ENCODE peak calls at places on chromosomes 4 and X, in six cellular contexts. One of them, this sample, is unnamed.
A peak's percentile ranks its signal among the peaks of the same experiment; 100 is the strongest.

GRCh38 chr4:114754616-114755015 is 156.0 kb downstream of the UGT8 start:
- DNase-seq in H1: no peak
- DNase-seq in GM12878: no peak
- DNase-seq in HepG2: no peak
- DNase-seq in GM12891: no peak
- DNase-seq in K562: no peak
- DNase-seq in this sample: no peak

GRCh38 chr4:38717604-38718003 is 53.6 kb downstream of the KLF3 start:
- DNase-seq in K562: no peak
- DNase-seq in HepG2: no peak
- DNase-seq in H1: no peak
- DNase-seq in GM12878: no peak
- DNase-seq in GM12891: no peak
- DNase-seq in this sample: no peak

GRCh38 chrX:13891367-13892146 is 74.7 kb upstream of the GPM6B start:
- DNase-seq in K562: no peak
- DNase-seq in GM12878: no peak
- DNase-seq in HepG2: no peak
- DNase-seq in GM12891: no peak
- DNase-seq in H1: no peak
- DNase-seq in this sample: no peak

GRCh38 chr4:130361616-130362015 is 1265.7 kb downstream of the C4orf33 start:
- DNase-seq in GM12878: no peak
- DNase-seq in K562: no peak
- DNase-seq in GM12891: no peak
- DNase-seq in HepG2: no peak
- DNase-seq in H1: no peak
- DNase-seq in this sample: no peak

GRCh38 chrX:10819973-10820372 is 199.6 kb upstream of the MID1 start:
- DNase-seq in GM12891: no peak
- DNase-seq in GM12878: no peak
- DNase-seq in H1: no peak
- DNase-seq in HepG2: no peak
- DNase-seq in K562: peak; percentile 69
- DNase-seq in this sample: no peak

GRCh38 chr4:53497446-53498069 is 93.7 kb downstream of the LNX1 start:
- DNase-seq in K562: no peak
- DNase-seq in H1: no peak
- DNase-seq in GM12878: no peak
- DNase-seq in GM12891: no peak
- DNase-seq in HepG2: peak; percentile 53
- DNase-seq in this sample: no peak

GRCh38 chrX:108270739-108271396 is 167.4 kb downstream of the COL4A6 start:
- DNase-seq in GM12891: no peak
- DNase-seq in H1: no peak
- DNase-seq in K562: no peak
- DNase-seq in GM12878: no peak
- DNase-seq in HepG2: no peak
- DNase-seq in this sample: no peak

GRCh38 chrX:152817082-152817744 is 13.3 kb downstream of the CETN2 start:
- DNase-seq in H1: no peak
- DNase-seq in K562: peak; percentile 69
- DNase-seq in GM12878: no peak
- DNase-seq in HepG2: no peak
- DNase-seq in GM12891: no peak
- DNase-seq in this sample: no peak

GRCh38 chr4:590313-590841 is 14.3 kb upstream of the TMEM271 start:
- DNase-seq in HepG2: no peak
- DNase-seq in GM12891: no peak
- DNase-seq in H1: no peak
- DNase-seq in K562: no peak
- DNase-seq in GM12878: no peak
- DNase-seq in this sample: no peak

GRCh38 chrX:38975368-38975767 is 174.1 kb downstream of the MID1IP1 start:
- DNase-seq in HepG2: no peak
- DNase-seq in K562: no peak
- DNase-seq in H1: no peak
- DNase-seq in GM12891: no peak
- DNase-seq in GM12878: no peak
- DNase-seq in this sample: no peak

GRCh38 chrX:41921492-41922124 is 1.7 kb downstream of the CASK start:
- DNase-seq in K562: no peak
- DNase-seq in GM12878: peak; percentile 45
- DNase-seq in GM12891: no peak
- DNase-seq in H1: no peak
- DNase-seq in HepG2: peak; percentile 37
- DNase-seq in this sample: no peak

GRCh38 chr4:64584981-64585557 is 175.8 kb upstream of the TECRL start:
- DNase-seq in K562: peak; percentile 34
- DNase-seq in GM12878: no peak
- DNase-seq in HepG2: peak; percentile 40
- DNase-seq in H1: no peak
- DNase-seq in GM12891: peak; percentile 1
- DNase-seq in this sample: no peak

GRCh38 chrX:44785652-44786051 is 58.2 kb upstream of the DUSP21 start:
- DNase-seq in GM12878: no peak
- DNase-seq in K562: no peak
- DNase-seq in HepG2: no peak
- DNase-seq in GM12891: no peak
- DNase-seq in H1: no peak
- DNase-seq in this sample: no peak

GRCh38 chrX:13223868-13224555 is 95.8 kb downstream of the ATXN3L start:
- DNase-seq in HepG2: peak; percentile 39
- DNase-seq in H1: no peak
- DNase-seq in GM12891: no peak
- DNase-seq in K562: no peak
- DNase-seq in GM12878: no peak
- DNase-seq in this sample: no peak

GRCh38 chrX:115138040-115138439 is 51.2 kb upstream of the RBMXL3 start:
- DNase-seq in HepG2: no peak
- DNase-seq in H1: no peak
- DNase-seq in GM12878: no peak
- DNase-seq in GM12891: no peak
- DNase-seq in K562: no peak
- DNase-seq in this sample: no peak

GRCh38 chr4:183362916-183363542 is 40.8 kb upstream of the CLDN24 start:
- DNase-seq in H1: no peak
- DNase-seq in HepG2: peak; percentile 14
- DNase-seq in GM12891: no peak
- DNase-seq in K562: peak; percentile 31
- DNase-seq in GM12878: no peak
- DNase-seq in this sample: no peak

GRCh38 chr4:23455482-23455881 is 434.4 kb downstream of the PPARGC1A start:
- DNase-seq in GM12891: no peak
- DNase-seq in GM12878: no peak
- DNase-seq in HepG2: peak; percentile 1
- DNase-seq in K562: no peak
- DNase-seq in H1: peak; percentile 13
- DNase-seq in this sample: no peak

GRCh38 chrX:136049608-136050007 is 64.4 kb downstream of the SLC9A6 start:
- DNase-seq in HepG2: no peak
- DNase-seq in K562: no peak
- DNase-seq in H1: no peak
- DNase-seq in GM12891: no peak
- DNase-seq in GM12878: no peak
- DNase-seq in this sample: no peak

GRCh38 chr4:91448668-91449330 is 855.0 kb upstream of the GRID2 start:
- DNase-seq in K562: no peak
- DNase-seq in GM12891: no peak
- DNase-seq in HepG2: no peak
- DNase-seq in GM12878: no peak
- DNase-seq in H1: no peak
- DNase-seq in this sample: no peak

GRCh38 chr4:112910109-112910736 is 139.2 kb upstream of the ANK2 start:
- DNase-seq in HepG2: no peak
- DNase-seq in GM12891: no peak
- DNase-seq in H1: no peak
- DNase-seq in GM12878: no peak
- DNase-seq in K562: no peak
- DNase-seq in this sample: no peak

GRCh38 chr4:54318904-54319303 is 89.8 kb downstream of the PDGFRA start:
- DNase-seq in GM12878: no peak
- DNase-seq in GM12891: peak; percentile 17
- DNase-seq in HepG2: peak; percentile 29
- DNase-seq in K562: peak; percentile 53
- DNase-seq in H1: peak; percentile 23
- DNase-seq in this sample: no peak

GRCh38 chrX:76643590-76643989 is 216.1 kb downstream of the MAGEE1 start:
- DNase-seq in K562: no peak
- DNase-seq in HepG2: no peak
- DNase-seq in GM12891: no peak
- DNase-seq in GM12878: no peak
- DNase-seq in H1: no peak
- DNase-seq in this sample: no peak

GRCh38 chr4:135949926-135950325 is 1582.4 kb downstream of the PCDH18 start:
- DNase-seq in H1: no peak
- DNase-seq in K562: no peak
- DNase-seq in GM12878: no peak
- DNase-seq in HepG2: no peak
- DNase-seq in GM12891: no peak
- DNase-seq in this sample: no peak

GRCh38 chrX:47217121-47217851 is 1.2 kb upstream of the CDK16 start:
- DNase-seq in K562: no peak
- DNase-seq in GM12878: no peak
- DNase-seq in H1: no peak
- DNase-seq in GM12891: no peak
- DNase-seq in HepG2: peak; percentile 44
- DNase-seq in this sample: no peak
- TF ChIP-seq TAF1 in K562: peak; percentile 9
- TF ChIP-seq TAF1 in GM12878: no peak
- TF ChIP-seq TAF1 in H1: no peak
- TF ChIP-seq TAF1 in GM12891: no peak
- TF ChIP-seq TAF1 in HepG2: no peak
- TF ChIP-seq TAF1 in this sample: no peak

GRCh38 chr4:152935138-152935537 is 985 bp upstream of the FHDC1 start:
- DNase-seq in HepG2: no peak
- DNase-seq in K562: peak; percentile 63
- DNase-seq in GM12878: no peak
- DNase-seq in GM12891: peak; percentile 25
- DNase-seq in H1: no peak
- DNase-seq in this sample: peak; percentile 22

GRCh38 chr4:152937535-152938236 is 1.6 kb downstream of the FHDC1 start:
- DNase-seq in H1: no peak
- DNase-seq in GM12891: peak; percentile 34
- DNase-seq in K562: peak; percentile 75
- DNase-seq in GM12878: no peak
- DNase-seq in HepG2: no peak
- DNase-seq in this sample: peak; percentile 46

GRCh38 chr4:152935661-152936445 is at the start of gene FHDC1:
- DNase-seq in H1: no peak
- DNase-seq in HepG2: no peak
- DNase-seq in GM12891: peak; percentile 44
- DNase-seq in GM12878: no peak
- DNase-seq in K562: peak; percentile 80
- DNase-seq in this sample: peak; percentile 32

GRCh38 chr4:152937280-152937534 is 1.1 kb downstream of the FHDC1 start:
- DNase-seq in H1: no peak
- DNase-seq in GM12891: no peak
- DNase-seq in GM12878: no peak
- DNase-seq in K562: no peak
- DNase-seq in HepG2: no peak
- DNase-seq in this sample: peak; percentile 16

DNA sequence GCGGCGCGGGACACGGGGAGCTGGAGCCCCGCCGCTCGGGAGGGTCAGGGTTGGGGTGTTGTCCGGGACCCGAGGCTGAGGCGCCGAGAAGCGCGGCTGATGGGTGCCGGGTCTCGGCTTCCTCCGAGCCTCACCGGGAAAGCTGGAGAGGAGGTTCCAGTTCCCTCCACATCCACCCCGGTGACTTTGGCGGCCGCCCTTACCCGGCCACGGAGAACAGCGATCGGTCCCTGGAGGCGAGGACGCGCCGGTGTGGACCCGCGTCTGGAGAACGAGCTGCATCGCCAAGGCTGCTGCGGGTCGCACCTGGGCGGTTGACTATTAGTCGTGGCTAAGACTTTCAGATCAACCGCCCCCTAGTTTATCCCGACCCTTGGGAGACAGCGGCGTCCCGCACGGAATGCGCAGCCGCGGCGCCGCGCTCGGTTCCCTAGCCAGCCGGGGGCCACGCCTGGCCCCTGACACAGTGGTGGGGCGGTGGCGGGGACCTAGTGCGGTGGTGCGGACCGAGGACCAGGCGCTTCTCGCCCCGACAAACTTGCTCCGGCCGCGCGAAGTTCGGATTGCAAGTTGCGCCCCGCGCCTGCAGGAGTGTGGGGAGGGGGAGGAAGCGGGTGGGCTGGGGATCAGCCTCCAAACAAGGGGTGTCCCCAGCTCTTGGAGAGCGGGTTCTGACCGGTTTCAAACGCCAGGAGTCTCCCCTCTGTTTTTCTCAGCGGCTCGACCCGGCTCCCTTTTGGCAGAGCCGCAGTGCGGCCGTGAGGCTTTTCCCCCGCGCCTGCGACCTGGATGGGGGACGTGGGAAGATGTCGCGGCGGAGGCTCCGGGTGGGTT is 540 bp downstream of the FHDC1 start:
- DNase-seq in GM12878: no peak
- DNase-seq in HepG2: no peak
- DNase-seq in H1: no peak
- DNase-seq in GM12891: peak; percentile 39
- DNase-seq in K562: peak; percentile 35
- DNase-seq in this sample: peak; percentile 39
- TF ChIP-seq POLR2A in GM12878: no peak
- TF ChIP-seq POLR2A in HepG2: no peak
- TF ChIP-seq POLR2A in H1: no peak
- TF ChIP-seq POLR2A in GM12891: no peak
- TF ChIP-seq POLR2A in K562: no peak
- TF ChIP-seq POLR2A in this sample: no peak

DNA sequence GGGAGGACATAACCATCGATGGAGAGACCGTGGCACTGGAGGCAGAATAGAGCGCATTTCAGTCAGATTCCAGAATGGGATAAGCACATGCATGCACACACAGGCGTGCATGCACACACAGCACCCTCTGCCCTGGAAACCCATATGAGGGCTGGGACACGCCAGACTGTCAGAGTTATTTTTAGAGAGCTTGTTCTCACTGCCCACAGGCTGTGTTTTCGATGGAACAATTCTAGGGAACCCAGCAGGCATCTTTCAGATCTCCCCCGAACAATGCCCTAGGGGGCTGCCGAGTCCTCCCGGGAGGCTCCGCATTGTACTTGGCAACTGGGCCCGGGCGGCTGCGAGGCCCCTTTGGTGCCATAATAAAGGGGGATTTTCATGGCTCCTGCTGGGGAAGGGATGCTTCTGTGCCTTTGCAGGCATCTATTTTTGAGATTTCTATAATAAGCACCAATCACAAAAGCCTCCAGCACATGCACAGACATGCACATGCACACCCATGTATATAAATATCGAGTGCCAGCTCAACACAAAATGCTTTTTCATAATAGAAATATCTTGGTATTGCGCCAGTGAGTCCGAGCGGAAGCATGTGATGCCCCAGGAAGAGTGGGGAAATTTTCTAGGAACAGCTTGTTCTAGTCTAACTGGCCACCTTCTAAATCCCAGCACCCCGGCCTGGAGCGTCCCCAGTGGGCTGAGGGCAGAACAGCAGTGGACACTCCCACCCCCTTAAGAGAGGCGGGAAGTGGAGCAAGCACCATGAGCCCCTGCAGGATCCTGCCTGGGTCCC is 88.6 kb downstream of the PHKA2 start:
- DNase-seq in GM12878: no peak
- DNase-seq in GM12891: no peak
- DNase-seq in HepG2: no peak
- DNase-seq in K562: no peak
- DNase-seq in H1: no peak
- DNase-seq in this sample: no peak
- TF ChIP-seq POLR2AphosphoS5 in GM12878: no peak
- TF ChIP-seq POLR2AphosphoS5 in GM12891: no peak
- TF ChIP-seq POLR2AphosphoS5 in HepG2: no peak
- TF ChIP-seq POLR2AphosphoS5 in K562: no peak
- TF ChIP-seq POLR2AphosphoS5 in H1: no peak
- TF ChIP-seq POLR2AphosphoS5 in this sample: no peak

GRCh38 chr4:121096629-121097028 is 24.3 kb upstream of the NDNF start:
- DNase-seq in GM12878: no peak
- DNase-seq in H1: no peak
- DNase-seq in K562: no peak
- DNase-seq in GM12891: no peak
- DNase-seq in HepG2: peak; percentile 7
- DNase-seq in this sample: no peak
- TF ChIP-seq TAF1 in GM12878: no peak
- TF ChIP-seq TAF1 in H1: no peak
- TF ChIP-seq TAF1 in K562: no peak
- TF ChIP-seq TAF1 in GM12891: no peak
- TF ChIP-seq TAF1 in HepG2: no peak
- TF ChIP-seq TAF1 in this sample: no peak